ENCODE peak calls at places on chromosomes 7 and 10, in six cellular contexts. One of them, this sample, is unnamed.
A peak's percentile ranks its signal among the peaks of the same experiment; 100 is the strongest.

GRCh38 chr10:92241158-92241500 is 49.7 kb downstream of the CPEB3 start:
- DNase-seq in transverse colon: peak; percentile 24
- DNase-seq in endothelial cell of umbilical vein: no peak
- DNase-seq in sigmoid colon: no peak
- DNase-seq in upper lobe of right lung: no peak
- DNase-seq in PC-3: no peak
- DNase-seq in this sample: no peak

GRCh38 chr10:32795598-32796183 is 162.3 kb downstream of the ITGB1 start:
- DNase-seq in transverse colon: no peak
- DNase-seq in endothelial cell of umbilical vein: peak; percentile 55
- DNase-seq in sigmoid colon: no peak
- DNase-seq in upper lobe of right lung: no peak
- DNase-seq in PC-3: peak; percentile 73
- DNase-seq in this sample: no peak

GRCh38 chr10:476458-476780 is 213.0 kb downstream of the DIP2C start:
- DNase-seq in transverse colon: no peak
- DNase-seq in endothelial cell of umbilical vein: no peak
- DNase-seq in sigmoid colon: no peak
- DNase-seq in upper lobe of right lung: no peak
- DNase-seq in PC-3: no peak
- DNase-seq in this sample: no peak

GRCh38 chr10:50623299-50624153 is at the start of gene SGMS1:
- DNase-seq in transverse colon: peak; percentile 88
- DNase-seq in endothelial cell of umbilical vein: peak; percentile 82
- DNase-seq in sigmoid colon: peak; percentile 92
- DNase-seq in upper lobe of right lung: peak; percentile 96
- DNase-seq in PC-3: peak; percentile 97
- DNase-seq in this sample: no peak

GRCh38 chr10:87054373-87055295 is 34.5 kb downstream of the FAM25A start:
- DNase-seq in transverse colon: no peak
- DNase-seq in endothelial cell of umbilical vein: peak; percentile 27
- DNase-seq in sigmoid colon: no peak
- DNase-seq in upper lobe of right lung: no peak
- DNase-seq in PC-3: no peak
- DNase-seq in this sample: peak; percentile 8

GRCh38 chr7:2198206-2198605 is 34.5 kb downstream of the MAD1L1 start:
- DNase-seq in transverse colon: no peak
- DNase-seq in endothelial cell of umbilical vein: no peak
- DNase-seq in sigmoid colon: peak; percentile 51
- DNase-seq in upper lobe of right lung: peak; percentile 90
- DNase-seq in PC-3: no peak
- DNase-seq in this sample: no peak

GRCh38 chr10:126235091-126235978 is 152.9 kb downstream of the ADAM12 start:
- DNase-seq in transverse colon: no peak
- DNase-seq in endothelial cell of umbilical vein: no peak
- DNase-seq in sigmoid colon: no peak
- DNase-seq in upper lobe of right lung: no peak
- DNase-seq in PC-3: peak; percentile 55
- DNase-seq in this sample: no peak

GRCh38 chr7:12529971-12530710 is 40.4 kb upstream of the SCIN start:
- DNase-seq in transverse colon: no peak
- DNase-seq in endothelial cell of umbilical vein: no peak
- DNase-seq in sigmoid colon: no peak
- DNase-seq in upper lobe of right lung: no peak
- DNase-seq in PC-3: no peak
- DNase-seq in this sample: no peak

GRCh38 chr10:112092529-112092928 is 91.0 kb downstream of the GPAM start:
- DNase-seq in transverse colon: no peak
- DNase-seq in endothelial cell of umbilical vein: no peak
- DNase-seq in sigmoid colon: no peak
- DNase-seq in upper lobe of right lung: no peak
- DNase-seq in PC-3: no peak
- DNase-seq in this sample: no peak

GRCh38 chr7:81158189-81158588 is 239.3 kb upstream of the SEMA3C start:
- DNase-seq in transverse colon: no peak
- DNase-seq in endothelial cell of umbilical vein: no peak
- DNase-seq in sigmoid colon: no peak
- DNase-seq in upper lobe of right lung: no peak
- DNase-seq in PC-3: no peak
- DNase-seq in this sample: no peak

GRCh38 chr10:61904711-61905445 is 3.4 kb downstream of the ARID5B start:
- DNase-seq in transverse colon: peak; percentile 30
- DNase-seq in endothelial cell of umbilical vein: peak; percentile 79
- DNase-seq in sigmoid colon: no peak
- DNase-seq in upper lobe of right lung: no peak
- DNase-seq in PC-3: peak; percentile 96
- DNase-seq in this sample: no peak
- TF ChIP-seq CTCF in transverse colon: no peak
- TF ChIP-seq CTCF in endothelial cell of umbilical vein: peak; percentile 41
- TF ChIP-seq CTCF in sigmoid colon: no peak
- TF ChIP-seq CTCF in upper lobe of right lung: peak; percentile 15
- TF ChIP-seq CTCF in PC-3: peak; percentile 68
- TF ChIP-seq CTCF in this sample: peak; percentile 18

GRCh38 chr7:22001345-22002004 is 55.8 kb upstream of the CDCA7L start:
- DNase-seq in transverse colon: no peak
- DNase-seq in endothelial cell of umbilical vein: peak; percentile 86
- DNase-seq in sigmoid colon: no peak
- DNase-seq in upper lobe of right lung: no peak
- DNase-seq in PC-3: peak; percentile 80
- DNase-seq in this sample: peak; percentile 16
- H3K4me3 ChIP-seq in transverse colon: no peak overlapping the region
- H3K4me3 ChIP-seq in endothelial cell of umbilical vein: no peak overlapping the region
- H3K4me3 ChIP-seq in sigmoid colon: no peak overlapping the region
- H3K4me3 ChIP-seq in upper lobe of right lung: no peak overlapping the region
- H3K4me3 ChIP-seq in PC-3: peak overlapping the region; percentile 36
- H3K4me3 ChIP-seq in this sample: no peak overlapping the region

DNA sequence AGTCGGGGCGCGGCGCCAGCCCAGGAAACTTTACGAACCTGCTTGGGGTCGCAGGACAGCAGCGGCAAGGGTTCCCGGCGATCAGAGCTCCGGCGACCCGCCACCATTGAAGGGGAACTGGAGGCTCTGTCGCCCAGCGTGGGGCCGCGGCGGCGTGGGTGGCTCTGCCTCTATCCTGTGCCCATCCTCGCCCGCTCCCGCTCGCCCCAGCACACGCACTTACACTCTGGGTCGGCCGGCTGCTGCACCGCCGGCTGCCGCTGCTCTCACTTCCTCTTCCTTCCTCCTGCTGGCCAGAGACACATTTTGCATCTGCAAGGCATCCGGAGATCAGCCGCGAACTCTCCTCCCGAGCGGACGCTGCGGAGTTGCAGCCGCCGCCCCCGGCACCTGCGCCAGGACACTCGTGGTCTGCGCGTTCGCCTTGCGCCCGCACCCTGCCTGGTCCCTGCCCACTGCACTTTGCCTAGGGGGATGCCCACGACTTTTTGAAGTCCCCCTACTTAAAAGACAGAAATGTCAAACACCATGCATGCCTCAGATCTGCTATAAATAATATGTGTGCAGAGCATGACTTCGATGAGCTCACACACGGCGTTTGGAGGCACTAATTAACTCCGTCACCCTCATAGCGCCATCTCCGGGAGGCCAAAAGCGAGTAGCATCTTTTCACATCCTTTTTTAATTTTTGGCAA is at the start of gene ELMO1:
- DNase-seq in transverse colon: peak; percentile 84
- DNase-seq in endothelial cell of umbilical vein: peak; percentile 90
- DNase-seq in sigmoid colon: peak; percentile 87
- DNase-seq in upper lobe of right lung: peak; percentile 89
- DNase-seq in PC-3: peak; percentile 2
- DNase-seq in this sample: peak; percentile 75
- TF ChIP-seq CTCF in transverse colon: peak; percentile 42
- TF ChIP-seq CTCF in endothelial cell of umbilical vein: peak; percentile 78
- TF ChIP-seq CTCF in sigmoid colon: peak; percentile 22
- TF ChIP-seq CTCF in upper lobe of right lung: peak; percentile 47
- TF ChIP-seq CTCF in PC-3: peak; percentile 16
- TF ChIP-seq CTCF in this sample: peak; percentile 54

GRCh38 chr10:110881247-110881646 is 9.5 kb downstream of the PDCD4 start:
- DNase-seq in transverse colon: no peak
- DNase-seq in endothelial cell of umbilical vein: no peak
- DNase-seq in sigmoid colon: peak; percentile 58
- DNase-seq in upper lobe of right lung: no peak
- DNase-seq in PC-3: no peak
- DNase-seq in this sample: no peak

GRCh38 chr10:110885932-110886674 is 14.4 kb downstream of the PDCD4 start:
- DNase-seq in transverse colon: no peak
- DNase-seq in endothelial cell of umbilical vein: no peak
- DNase-seq in sigmoid colon: no peak
- DNase-seq in upper lobe of right lung: no peak
- DNase-seq in PC-3: peak; percentile 80
- DNase-seq in this sample: no peak

GRCh38 chr10:110880012-110880411 is 8.3 kb downstream of the PDCD4 start:
- DNase-seq in transverse colon: no peak
- DNase-seq in endothelial cell of umbilical vein: no peak
- DNase-seq in sigmoid colon: no peak
- DNase-seq in upper lobe of right lung: no peak
- DNase-seq in PC-3: no peak
- DNase-seq in this sample: no peak

GRCh38 chr10:110883924-110884323 is 12.2 kb downstream of the PDCD4 start:
- DNase-seq in transverse colon: no peak
- DNase-seq in endothelial cell of umbilical vein: no peak
- DNase-seq in sigmoid colon: no peak
- DNase-seq in upper lobe of right lung: no peak
- DNase-seq in PC-3: peak; percentile 67
- DNase-seq in this sample: no peak

GRCh38 chr10:110881905-110882304 is 10.2 kb downstream of the PDCD4 start:
- DNase-seq in transverse colon: no peak
- DNase-seq in endothelial cell of umbilical vein: no peak
- DNase-seq in sigmoid colon: no peak
- DNase-seq in upper lobe of right lung: no peak
- DNase-seq in PC-3: no peak
- DNase-seq in this sample: no peak
- H3K4me3 ChIP-seq in transverse colon: no peak overlapping the region
- H3K4me3 ChIP-seq in endothelial cell of umbilical vein: no peak overlapping the region
- H3K4me3 ChIP-seq in sigmoid colon: no peak overlapping the region
- H3K4me3 ChIP-seq in upper lobe of right lung: no peak overlapping the region
- H3K4me3 ChIP-seq in PC-3: no peak overlapping the region
- H3K4me3 ChIP-seq in this sample: no peak overlapping the region

GRCh38 chr7:100825760-100826545 is 1.4 kb downstream of the EPHB4 start:
- DNase-seq in transverse colon: no peak
- DNase-seq in endothelial cell of umbilical vein: peak; percentile 47
- DNase-seq in sigmoid colon: no peak
- DNase-seq in upper lobe of right lung: no peak
- DNase-seq in PC-3: peak; percentile 40
- DNase-seq in this sample: no peak
- TF ChIP-seq CTCF in transverse colon: no peak
- TF ChIP-seq CTCF in endothelial cell of umbilical vein: peak; percentile 19
- TF ChIP-seq CTCF in sigmoid colon: no peak
- TF ChIP-seq CTCF in upper lobe of right lung: peak; percentile 11
- TF ChIP-seq CTCF in PC-3: peak; percentile 58
- TF ChIP-seq CTCF in this sample: no peak

DNA sequence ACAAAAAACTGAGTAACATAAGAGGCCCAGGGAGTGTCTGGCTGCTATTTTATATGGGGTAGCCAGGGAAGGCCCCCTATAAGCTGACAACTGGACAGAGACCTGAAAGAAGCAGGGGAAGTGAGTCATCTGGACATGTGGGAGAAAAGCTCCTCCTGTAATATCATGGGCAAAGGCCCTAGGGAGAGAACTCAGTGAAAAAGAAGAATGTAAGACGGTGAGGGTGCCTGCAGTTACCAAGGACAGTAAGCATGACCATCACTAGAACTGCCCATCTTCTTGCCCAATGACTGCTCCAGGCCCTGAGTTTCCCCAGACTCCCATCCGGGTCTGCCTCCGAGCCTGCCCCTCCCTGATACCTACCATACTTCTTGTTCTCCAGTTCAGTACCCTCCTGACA is 2.3 kb downstream of the ELMO1 start:
- DNase-seq in transverse colon: no peak
- DNase-seq in endothelial cell of umbilical vein: no peak
- DNase-seq in sigmoid colon: no peak
- DNase-seq in upper lobe of right lung: no peak
- DNase-seq in PC-3: no peak
- DNase-seq in this sample: no peak
- H3K4me3 ChIP-seq in transverse colon: no peak overlapping the region
- H3K4me3 ChIP-seq in endothelial cell of umbilical vein: no peak overlapping the region
- H3K4me3 ChIP-seq in sigmoid colon: no peak overlapping the region
- H3K4me3 ChIP-seq in upper lobe of right lung: no peak overlapping the region
- H3K4me3 ChIP-seq in PC-3: no peak overlapping the region
- H3K4me3 ChIP-seq in this sample: no peak overlapping the region

DNA sequence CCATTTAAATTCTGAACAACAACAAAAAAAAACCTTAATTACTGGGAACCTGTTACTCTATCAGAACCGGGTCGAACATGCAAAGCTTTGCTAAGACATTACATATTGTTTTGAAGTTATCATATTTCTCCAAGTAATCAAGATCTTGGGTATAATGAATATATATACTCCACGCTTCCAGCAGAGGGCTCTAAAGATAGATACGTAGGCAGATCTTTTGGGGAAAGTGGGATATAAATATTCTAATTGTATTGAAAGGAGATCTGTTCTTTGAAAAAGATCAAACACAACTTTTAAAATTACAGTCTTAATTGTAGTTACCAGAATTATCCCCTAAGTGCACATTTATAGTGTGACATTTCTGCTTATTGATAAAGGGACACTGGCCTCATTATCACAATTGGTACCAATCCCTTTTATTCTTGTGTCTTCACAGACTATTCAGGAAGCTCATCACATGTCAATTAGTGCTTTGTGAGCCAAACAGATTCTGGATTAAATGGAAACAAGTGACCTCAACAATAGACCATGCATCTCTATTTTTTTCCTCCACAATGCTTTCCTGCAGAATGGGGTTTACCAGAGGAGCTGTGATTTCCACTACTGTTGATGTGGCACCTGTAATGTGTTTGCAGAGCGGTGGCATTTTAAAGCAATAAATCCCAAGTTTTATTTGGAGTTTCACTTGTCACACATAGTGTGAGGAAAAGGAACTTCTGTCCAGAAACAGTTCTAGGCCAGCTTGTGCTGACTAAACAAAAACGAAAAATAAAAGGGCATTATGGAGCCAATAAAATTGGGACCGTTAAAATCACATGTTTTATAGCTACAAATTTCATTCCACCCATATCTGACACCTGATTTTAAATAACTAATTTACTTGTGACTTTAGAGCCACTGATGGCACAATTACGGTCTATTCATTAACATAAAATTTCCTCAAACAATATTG is 122.4 kb downstream of the CTTNBP2 start:
- DNase-seq in transverse colon: no peak
- DNase-seq in endothelial cell of umbilical vein: peak; percentile 21
- DNase-seq in sigmoid colon: no peak
- DNase-seq in upper lobe of right lung: no peak
- DNase-seq in PC-3: peak; percentile 48
- DNase-seq in this sample: no peak
- TF ChIP-seq CTCF in transverse colon: peak; percentile 61
- TF ChIP-seq CTCF in endothelial cell of umbilical vein: no peak
- TF ChIP-seq CTCF in sigmoid colon: no peak
- TF ChIP-seq CTCF in upper lobe of right lung: peak; percentile 61
- TF ChIP-seq CTCF in PC-3: peak; percentile 71
- TF ChIP-seq CTCF in this sample: peak; percentile 35

This sample was measured in GM12864.